ENCODE peak calls at places on chromosomes 5 and 9, in seven cellular contexts. One of them, this sample, is unnamed. For H3K27me3, the result is how much of the 10 kb centered on the place peaks cover.

GRCh38 chr9:11356101-11356500 is 743.3 kb upstream of the PTPRD start:
- DNase-seq in HL-60: no peak
- DNase-seq in K562: no peak
- DNase-seq in GM23338: no peak
- DNase-seq in H1: no peak
- DNase-seq in sigmoid colon: no peak
- DNase-seq in spleen: no peak
- DNase-seq in this sample: no peak

GRCh38 chr5:67291671-67292070 is 95.1 kb upstream of the CD180 start:
- DNase-seq in sigmoid colon: no peak
- DNase-seq in HL-60: no peak
- DNase-seq in spleen: no peak
- DNase-seq in H1: no peak
- DNase-seq in K562: no peak
- DNase-seq in GM23338: no peak
- DNase-seq in this sample: no peak

GRCh38 chr5:146331257-146331822 is 7.3 kb upstream of the POU4F3 start:
- DNase-seq in sigmoid colon: no peak
- DNase-seq in H1: no peak
- DNase-seq in GM23338: peak
- DNase-seq in spleen: no peak
- DNase-seq in K562: no peak
- DNase-seq in HL-60: no peak
- DNase-seq in this sample: no peak

GRCh38 chr5:53555160-53555559 is 5.3 kb upstream of the NDUFS4 start:
- DNase-seq in spleen: no peak
- DNase-seq in K562: no peak
- DNase-seq in GM23338: no peak
- DNase-seq in H1: no peak
- DNase-seq in HL-60: no peak
- DNase-seq in sigmoid colon: no peak
- DNase-seq in this sample: no peak

GRCh38 chr5:112492291-112492690 is 73.2 kb upstream of the EPB41L4A start:
- DNase-seq in sigmoid colon: no peak
- DNase-seq in spleen: no peak
- DNase-seq in H1: peak
- DNase-seq in K562: peak
- DNase-seq in GM23338: peak
- DNase-seq in HL-60: peak
- DNase-seq in this sample: no peak

GRCh38 chr9:121191235-121191634 is 10.4 kb downstream of the RAB14 start:
- DNase-seq in sigmoid colon: no peak
- DNase-seq in H1: no peak
- DNase-seq in GM23338: no peak
- DNase-seq in HL-60: no peak
- DNase-seq in spleen: no peak
- DNase-seq in K562: peak
- DNase-seq in this sample: no peak

GRCh38 chr9:88197781-88198345 is 59.6 kb upstream of the SPATA31C2 start:
- DNase-seq in H1: no peak
- DNase-seq in spleen: no peak
- DNase-seq in sigmoid colon: no peak
- DNase-seq in HL-60: no peak
- DNase-seq in K562: no peak
- DNase-seq in GM23338: no peak
- DNase-seq in this sample: peak

GRCh38 chr9:124216474-124217176 is 41.1 kb upstream of the NEK6 start:
- DNase-seq in sigmoid colon: peak
- DNase-seq in H1: no peak
- DNase-seq in GM23338: no peak
- DNase-seq in K562: no peak
- DNase-seq in spleen: peak
- DNase-seq in HL-60: peak
- DNase-seq in this sample: no peak

GRCh38 chr9:19440823-19441580 is 32.2 kb downstream of the ACER2 start:
- DNase-seq in H1: no peak
- DNase-seq in sigmoid colon: no peak
- DNase-seq in K562: no peak
- DNase-seq in HL-60: no peak
- DNase-seq in GM23338: no peak
- DNase-seq in spleen: no peak
- DNase-seq in this sample: no peak

GRCh38 chr9:117400131-117400530 is 14.7 kb downstream of the ASTN2 start:
- DNase-seq in K562: no peak
- DNase-seq in HL-60: no peak
- DNase-seq in spleen: no peak
- DNase-seq in H1: no peak
- DNase-seq in GM23338: peak
- DNase-seq in sigmoid colon: no peak
- DNase-seq in this sample: no peak

GRCh38 chr5:114561415-114561814 is 199.5 kb downstream of the KCNN2 start:
- DNase-seq in HL-60: no peak
- DNase-seq in GM23338: no peak
- DNase-seq in spleen: no peak
- DNase-seq in K562: no peak
- DNase-seq in H1: no peak
- DNase-seq in sigmoid colon: no peak
- DNase-seq in this sample: no peak

GRCh38 chr5:62144395-62145022 is 161.5 kb upstream of the KIF2A start:
- DNase-seq in spleen: no peak
- DNase-seq in H1: no peak
- DNase-seq in sigmoid colon: no peak
- DNase-seq in HL-60: no peak
- DNase-seq in K562: no peak
- DNase-seq in GM23338: no peak
- DNase-seq in this sample: no peak

GRCh38 chr9:133203506-133204075 is 5.5 kb downstream of the OBP2B start:
- DNase-seq in GM23338: no peak
- DNase-seq in K562: no peak
- DNase-seq in spleen: peak
- DNase-seq in H1: no peak
- DNase-seq in sigmoid colon: no peak
- DNase-seq in HL-60: no peak
- DNase-seq in this sample: no peak
- H3K27me3 ChIP-seq in GM23338: under half
- H3K27me3 ChIP-seq in K562: under half
- H3K27me3 ChIP-seq in spleen: under half
- H3K27me3 ChIP-seq in H1: under half
- H3K27me3 ChIP-seq in sigmoid colon: under half
- H3K27me3 ChIP-seq in HL-60: under half
- H3K27me3 ChIP-seq in this sample: under half

GRCh38 chr5:175166013-175166412 is 278.0 kb downstream of the DRD1 start:
- DNase-seq in GM23338: peak
- DNase-seq in H1: no peak
- DNase-seq in HL-60: no peak
- DNase-seq in K562: no peak
- DNase-seq in spleen: no peak
- DNase-seq in sigmoid colon: no peak
- DNase-seq in this sample: peak

GRCh38 chr5:175163586-175164275 is 280.3 kb downstream of the DRD1 start:
- DNase-seq in spleen: no peak
- DNase-seq in sigmoid colon: no peak
- DNase-seq in H1: no peak
- DNase-seq in K562: no peak
- DNase-seq in HL-60: no peak
- DNase-seq in GM23338: no peak
- DNase-seq in this sample: peak

DNA sequence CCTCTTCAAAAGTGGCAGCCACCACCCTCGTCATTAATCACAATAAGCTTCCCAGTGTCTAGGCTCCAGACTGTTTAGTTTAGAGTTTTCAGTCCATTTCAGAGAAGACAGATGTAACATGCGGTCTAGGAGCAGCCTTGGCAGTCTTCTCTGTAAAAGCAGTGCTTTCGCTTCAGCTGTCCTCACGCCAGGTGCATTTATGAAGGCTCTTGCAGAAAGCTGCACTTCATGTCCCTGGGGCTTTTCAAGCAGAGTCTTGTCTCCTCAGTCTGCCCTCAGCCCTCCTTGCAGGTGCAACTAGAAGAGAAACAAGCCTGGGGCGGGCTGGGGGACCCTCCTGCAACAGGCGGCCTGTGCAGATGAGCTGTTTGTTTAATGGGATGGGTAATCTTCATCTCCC is 281.9 kb downstream of the DRD1 start:
- DNase-seq in spleen: no peak
- DNase-seq in HL-60: no peak
- DNase-seq in sigmoid colon: no peak
- DNase-seq in H1: no peak
- DNase-seq in GM23338: no peak
- DNase-seq in K562: no peak
- DNase-seq in this sample: peak
- H3K27ac ChIP-seq in spleen: no peak
- H3K27ac ChIP-seq in HL-60: no peak
- H3K27ac ChIP-seq in sigmoid colon: no peak
- H3K27ac ChIP-seq in H1: no peak
- H3K27ac ChIP-seq in GM23338: no peak
- H3K27ac ChIP-seq in K562: no peak
- H3K27ac ChIP-seq in this sample: no peak

GRCh38 chr9:89387970-89388867 is 69.9 kb downstream of the SECISBP2 start:
- DNase-seq in sigmoid colon: peak
- DNase-seq in spleen: peak
- DNase-seq in H1: no peak
- DNase-seq in HL-60: peak
- DNase-seq in K562: no peak
- DNase-seq in GM23338: no peak
- DNase-seq in this sample: no peak
- TF ChIP-seq POLR2AphosphoS5 in sigmoid colon: peak
- TF ChIP-seq POLR2AphosphoS5 in spleen: peak
- TF ChIP-seq POLR2AphosphoS5 in H1: no peak
- TF ChIP-seq POLR2AphosphoS5 in HL-60: peak
- TF ChIP-seq POLR2AphosphoS5 in K562: no peak
- TF ChIP-seq POLR2AphosphoS5 in GM23338: no peak
- TF ChIP-seq POLR2AphosphoS5 in this sample: peak

DNA sequence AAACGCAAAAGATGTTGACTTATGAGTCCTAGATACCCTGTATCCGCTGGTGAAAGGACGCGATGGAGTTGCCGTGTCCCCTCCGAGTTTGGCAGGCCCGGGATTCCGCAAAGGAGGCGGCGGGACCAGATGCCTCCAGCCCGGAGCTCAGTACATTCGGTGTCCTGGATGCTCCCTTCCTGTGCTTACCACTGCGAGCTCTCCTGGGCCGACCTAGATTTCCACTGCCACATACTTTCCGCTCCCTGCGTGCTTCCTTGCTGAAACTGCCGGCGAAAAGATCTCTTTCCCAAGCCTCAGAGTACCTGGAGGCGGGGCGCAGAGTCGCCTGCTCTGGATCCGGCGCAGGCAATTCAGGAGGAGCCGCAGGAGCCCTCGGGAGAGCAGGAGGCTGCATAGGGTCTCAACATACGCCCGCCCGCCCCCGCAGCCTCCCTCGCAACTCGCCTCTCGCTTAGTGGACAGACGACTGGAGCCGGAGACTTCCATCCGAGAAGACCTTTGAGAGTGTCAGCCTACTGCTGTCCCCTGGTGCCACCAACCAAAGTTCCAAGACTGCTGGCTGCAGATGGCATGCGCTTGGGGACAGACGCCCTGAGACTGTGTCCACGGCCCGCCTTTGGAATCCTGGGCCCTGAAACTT is 39.8 kb downstream of the ANXA2R start:
- DNase-seq in spleen: peak
- DNase-seq in K562: no peak
- DNase-seq in GM23338: peak
- DNase-seq in H1: no peak
- DNase-seq in sigmoid colon: no peak
- DNase-seq in HL-60: no peak
- DNase-seq in this sample: no peak
- H3K27me3 ChIP-seq in spleen: under half
- H3K27me3 ChIP-seq in K562: under half
- H3K27me3 ChIP-seq in GM23338: half or more
- H3K27me3 ChIP-seq in H1: half or more
- H3K27me3 ChIP-seq in sigmoid colon: half or more
- H3K27me3 ChIP-seq in HL-60: under half
- H3K27me3 ChIP-seq in this sample: half or more

GRCh38 chr9:37949576-37949975 is 45.6 kb upstream of the SLC25A51 start:
- DNase-seq in K562: no peak
- DNase-seq in sigmoid colon: no peak
- DNase-seq in GM23338: no peak
- DNase-seq in HL-60: no peak
- DNase-seq in spleen: no peak
- DNase-seq in H1: no peak
- DNase-seq in this sample: no peak
- H3K27ac ChIP-seq in K562: no peak
- H3K27ac ChIP-seq in sigmoid colon: peak
- H3K27ac ChIP-seq in GM23338: no peak
- H3K27ac ChIP-seq in HL-60: no peak
- H3K27ac ChIP-seq in spleen: no peak
- H3K27ac ChIP-seq in H1: no peak
- H3K27ac ChIP-seq in this sample: no peak